ENCODE peak calls at places on chromosomes 16 and 17, in eight cellular contexts. C is HepG2, X is sigmoid colon, N is stomach, M is transverse colon, D is esophagus muscularis mucosa, T is K562, W is suprapubic skin. R is an unnamed sample.
A peak's percentile ranks its signal among the peaks of the same experiment; 100 is the strongest.

GRCh38 chr17:28372203-28372944 is 880 bp downstream of the SARM1 start:
- DNase-seq in X (no peak), W (no peak), C (no peak), D (no peak), N (no peak), M (no peak), T (no peak), R (peak; percentile 90)

GRCh38 chr17:62562656-62563055 is 64.8 kb upstream of the MRC2 start:
- DNase-seq in X (no peak), N (no peak), M (peak; percentile 13), T (peak; percentile 9), C (peak; percentile 76), W (no peak), D (no peak), R (no peak)

GRCh38 chr16:67528222-67528869 is at the start of gene RIPOR1:
- DNase-seq in X (peak; percentile 83), T (peak; percentile 65), W (peak; percentile 76), N (peak; percentile 65), M (peak; percentile 62), D (no peak), C (peak; percentile 45), R (peak; percentile 93)

GRCh38 chr16:85659805-85660511 is 28.8 kb downstream of the GINS2 start:
- DNase-seq in T (peak; percentile 75), N (peak; percentile 70), M (peak; percentile 76), X (peak; percentile 75), C (peak; percentile 39), D (no peak), W (peak; percentile 70), R (peak; percentile 54)

GRCh38 chr16:26795184-26795583 is 271.5 kb upstream of the C16orf82 start:
- DNase-seq in T (peak; percentile 12), D (no peak), X (no peak), N (no peak), C (no peak), W (no peak), M (no peak), R (no peak)

GRCh38 chr16:28587386-28587785 is 9.5 kb downstream of the SULT1A2 start:
- DNase-seq in N (no peak), W (no peak), X (no peak), T (no peak), C (no peak), D (no peak), M (no peak), R (no peak)

GRCh38 chr16:85460252-85460982 is 152.7 kb upstream of the GSE1 start:
- DNase-seq in C (no peak), M (no peak), T (peak; percentile 63), N (no peak), W (no peak), D (no peak), X (no peak), R (no peak)

GRCh38 chr16:50473375-50473945 is 74.7 kb upstream of the NKD1 start:
- DNase-seq in C (peak; percentile 58), M (no peak), T (peak; percentile 15), W (peak; percentile 36), D (no peak), X (no peak), N (no peak), R (no peak)

GRCh38 chr17:81248649-81249048 is 9.5 kb downstream of the NDUFAF8 start:
- DNase-seq in T (no peak), W (no peak), X (no peak), M (no peak), D (no peak), C (no peak), N (no peak), R (no peak)

GRCh38 chr17:60573139-60573975 is 26.6 kb upstream of the PPM1D start:
- DNase-seq in X (peak; percentile 37), M (no peak), N (no peak), T (no peak), W (no peak), C (peak; percentile 33), D (no peak), R (no peak)

DNA sequence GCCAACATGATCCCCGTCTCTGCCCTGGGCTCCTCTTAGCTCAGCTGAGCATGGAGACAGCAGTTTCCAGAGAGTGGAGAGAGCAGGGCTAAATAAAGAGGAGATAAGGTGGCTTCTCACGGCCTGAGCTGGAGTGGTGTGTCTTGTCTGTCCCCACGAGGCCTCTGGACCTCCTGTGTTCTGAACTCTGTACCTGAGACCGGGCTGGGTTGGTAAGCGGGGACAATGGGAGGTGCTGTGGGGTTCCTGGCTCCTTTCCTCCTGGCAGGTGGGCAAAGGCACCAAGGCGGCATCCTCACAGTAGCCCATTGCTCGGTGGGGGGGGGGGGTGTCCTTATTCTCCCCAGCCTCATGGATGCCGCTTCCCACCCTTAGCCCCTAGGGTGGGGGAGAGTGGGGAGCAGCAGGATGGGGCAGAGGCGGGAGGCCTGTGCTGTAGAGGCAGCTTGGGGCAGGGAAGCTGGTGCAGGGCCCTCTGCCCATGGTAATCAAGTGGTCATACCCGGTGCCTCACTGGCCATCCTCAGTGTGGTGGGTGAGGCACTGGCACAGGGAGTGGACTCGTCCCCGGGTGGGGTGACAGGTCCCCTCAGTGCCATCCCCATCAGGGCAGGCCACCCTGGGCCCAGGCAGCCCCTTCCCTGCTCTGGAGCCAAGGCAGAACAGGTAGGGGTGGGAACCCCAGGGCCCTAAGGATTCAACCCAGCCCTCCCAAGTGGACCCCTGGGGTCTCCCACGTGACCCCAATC is 2.8 kb downstream of the AANAT start:
- DNase-seq in D (no peak), N (no peak), W (no peak), C (no peak), M (no peak), X (no peak), T (no peak), R (no peak)
- TF ChIP-seq POLR2A in D (no peak), N (no peak), W (no peak), C (no peak), M (no peak), X (no peak), T (no peak), R (no peak)

GRCh38 chr17:745406-745805 is 6.7 kb downstream of the GEMIN4 start:
- DNase-seq in N (no peak), D (no peak), X (no peak), C (no peak), W (no peak), M (no peak), T (no peak), R (peak; percentile 49)
- H3K36me3 ChIP-seq in N (peaks cover 81% of the 10 kb centered on the region), D (peaks cover 79% of the 10 kb centered on the region), X (peaks cover 38% of the 10 kb centered on the region), C (peaks cover 25% of the 10 kb centered on the region), W (peaks cover 71% of the 10 kb centered on the region), M (peaks cover 9% of the 10 kb centered on the region), T (peaks cover 92% of the 10 kb centered on the region), R (peaks cover 52% of the 10 kb centered on the region)

GRCh38 chr17:10790491-10791401 is 13.2 kb downstream of the TMEM238L start:
- DNase-seq in T (peak; percentile 40), X (no peak), N (peak; percentile 87), D (no peak), C (no peak), M (peak; percentile 54), W (peak; percentile 61), R (no peak)
- TF ChIP-seq POLR2AphosphoS5 in T (peak; percentile 98), X (no peak), N (peak; percentile 23), D (no peak), C (peak; percentile 49), M (peak; percentile 72), W (no peak), R (no peak)

GRCh38 chr17:46794318-46794717 is 24.2 kb downstream of the WNT3 start:
- DNase-seq in X (no peak), W (no peak), N (no peak), T (no peak), D (no peak), M (no peak), C (no peak), R (peak; percentile 77)

GRCh38 chr17:46795379-46795952 is 23.0 kb downstream of the WNT3 start:
- DNase-seq in X (no peak), C (peak; percentile 54), D (no peak), M (no peak), T (peak; percentile 95), N (no peak), W (no peak), R (no peak)

GRCh38 chr17:46796524-46796923 is 22.0 kb downstream of the WNT3 start:
- DNase-seq in W (no peak), T (no peak), C (no peak), M (no peak), N (no peak), X (no peak), D (no peak), R (no peak)

GRCh38 chr17:46797131-46797530 is 21.4 kb downstream of the WNT3 start:
- DNase-seq in D (no peak), T (no peak), C (no peak), N (no peak), W (no peak), X (no peak), M (no peak), R (no peak)

DNA sequence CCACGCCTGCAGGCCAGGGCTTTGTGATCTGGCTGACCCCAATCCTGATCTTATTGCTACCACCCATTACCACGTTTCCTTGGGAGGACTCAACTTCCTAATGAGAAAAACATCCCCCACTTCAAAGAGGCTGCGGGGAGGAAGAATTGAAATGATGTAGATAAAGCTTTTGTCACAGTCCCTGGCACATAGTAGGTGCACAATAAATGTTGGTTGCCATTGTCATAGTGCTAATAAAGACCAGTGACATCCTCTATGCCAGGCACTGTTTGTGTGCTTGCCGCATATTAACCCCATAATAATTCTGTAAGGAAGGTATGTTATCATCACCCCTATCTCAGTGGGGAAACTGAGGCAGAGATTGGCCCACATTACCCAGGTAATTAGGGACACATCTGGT is 22.4 kb downstream of the WNT3 start:
- DNase-seq in N (no peak), D (no peak), X (no peak), M (no peak), C (no peak), T (no peak), W (no peak), R (no peak)
- TF ChIP-seq POLR2A in N (no peak), D (no peak), X (no peak), M (no peak), C (no peak), T (no peak), W (no peak), R (no peak)

DNA sequence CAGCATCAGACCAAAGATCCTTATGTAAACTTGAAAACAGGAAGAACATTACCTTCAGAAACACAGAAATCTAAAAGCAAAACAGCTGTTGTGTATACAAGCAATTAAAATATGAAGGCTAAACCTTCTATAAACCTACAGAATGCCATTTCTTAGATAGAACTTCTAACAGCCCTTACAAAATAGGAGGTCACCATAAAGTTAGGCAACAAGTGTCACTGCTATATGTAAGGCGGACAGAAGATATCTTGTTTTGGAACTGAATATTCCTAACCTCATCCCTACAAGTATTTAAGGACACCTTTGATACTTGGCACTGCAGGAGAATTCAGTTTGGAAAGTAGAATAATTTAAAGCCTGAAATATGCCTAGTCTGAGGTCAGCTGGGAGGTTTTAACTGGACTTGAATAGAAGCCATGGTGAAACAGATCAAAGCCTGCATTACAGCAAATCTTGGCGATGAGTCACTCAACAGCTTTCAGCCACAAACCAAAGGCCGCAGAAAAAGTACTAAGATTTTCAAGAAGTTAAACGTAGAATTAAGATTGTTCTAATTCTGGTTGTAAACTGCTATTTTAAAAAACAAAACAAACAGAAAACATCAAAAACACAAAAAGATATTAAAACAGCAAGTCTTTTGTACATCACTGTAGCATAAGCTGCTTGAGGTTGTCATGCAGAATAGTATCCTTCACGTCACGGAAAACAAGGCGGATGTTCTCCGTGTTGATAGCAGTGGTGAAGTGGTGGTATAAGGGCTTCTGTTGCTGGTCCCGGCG is 42.7 kb downstream of the GNA13 start:
- DNase-seq in C (peak; percentile 28), N (no peak), M (no peak), D (no peak), T (no peak), W (no peak), X (no peak), R (no peak)
- H3K36me3 ChIP-seq in C (peaks cover 7% of the 10 kb centered on the region), N (peaks cover 33% of the 10 kb centered on the region), M (no peaks in the 10 kb centered on the region), D (peaks cover 42% of the 10 kb centered on the region), T (peaks cover 51% of the 10 kb centered on the region), W (peaks cover 12% of the 10 kb centered on the region), X (no peaks in the 10 kb centered on the region), R (no peaks in the 10 kb centered on the region)

R was measured in upper lobe of left lung.